ENCODE peak calls at places on chromosomes 13 and 19, in four cellular contexts. D, M, F and K are unnamed samples.
A peak's percentile ranks its signal among the peaks of the same experiment; 100 is the strongest.

GRCh38 chr19:4971424-4971793 is 2.5 kb downstream of the KDM4B start:
- DNase-seq in D (peak; percentile 68), M (peak; percentile 72), F (peak; percentile 59), K (no peak)

GRCh38 chr13:111846396-111847174 is 220.4 kb upstream of the SOX1 start:
- DNase-seq in D (no peak), M (peak; percentile 42), F (no peak), K (no peak)

GRCh38 chr13:97849305-97849704 is 104.2 kb upstream of the IPO5 start:
- DNase-seq in D (peak; percentile 8), M (no peak), F (peak; percentile 36), K (peak; percentile 8)

GRCh38 chr13:110915057-110915873 is at the start of gene ANKRD10:
- DNase-seq in D (peak; percentile 96), M (peak; percentile 99), F (peak; percentile 97), K (peak; percentile 82)

GRCh38 chr19:56116606-56117005 is 4.5 kb downstream of the ZNF787 start:
- DNase-seq in D (no peak), M (no peak), F (no peak), K (no peak)

GRCh38 chr19:15123031-15123890 is 16.1 kb downstream of the SYDE1 start:
- DNase-seq in D (no peak), M (no peak), F (no peak), K (no peak)

GRCh38 chr13:52850396-52851152 is 2.1 kb upstream of the PCDH8 start:
- DNase-seq in D (peak; percentile 3), M (peak; percentile 94), F (peak; percentile 25), K (no peak)

GRCh38 chr13:80054806-80055205 is 286.1 kb downstream of the SPRY2 start:
- DNase-seq in D (no peak), M (no peak), F (no peak), K (no peak)

GRCh38 chr19:3760871-3761361 is 576 bp downstream of the APBA3 start:
- DNase-seq in D (peak; percentile 29), M (no peak), F (no peak), K (no peak)

GRCh38 chr19:36460046-36460445 is 29.3 kb downstream of the ZNF566 start:
- DNase-seq in D (no peak), M (no peak), F (no peak), K (no peak)

GRCh38 chr13:53249236-53249635 is 220.6 kb downstream of the OLFM4 start:
- DNase-seq in D (no peak), M (no peak), F (no peak), K (no peak)

GRCh38 chr19:48746738-48747575 is at the start of gene IZUMO1:
- DNase-seq in D (peak; percentile 94), M (peak; percentile 91), F (no peak), K (no peak)

GRCh38 chr13:89584058-89584457 is 1763.4 kb upstream of the MIR17HG start:
- DNase-seq in D (no peak), M (no peak), F (no peak), K (no peak)

GRCh38 chr19:29665826-29666633 is 769 bp downstream of the PLEKHF1 start:
- DNase-seq in D (peak; percentile 33), M (peak; percentile 64), F (no peak), K (no peak)

GRCh38 chr13:76512676-76513277 is 373.4 kb downstream of the KCTD12 start:
- DNase-seq in D (no peak), M (no peak), F (no peak), K (no peak)

GRCh38 chr19:52369463-52370340 is at the start of gene ZNF880:
- DNase-seq in D (peak; percentile 41), M (peak; percentile 93), F (no peak), K (peak; percentile 38)

GRCh38 chr19:7140137-7140536 is 70.6 kb downstream of the ZNF557 start:
- DNase-seq in D (no peak), M (no peak), F (no peak), K (no peak)

GRCh38 chr19:6699935-6700334 is 20.5 kb downstream of the C3 start:
- DNase-seq in D (no peak), M (no peak), F (no peak), K (no peak)

GRCh38 chr19:17949956-17950309 is 17.0 kb upstream of the KCNN1 start:
- DNase-seq in D (no peak), M (no peak), F (no peak), K (no peak)

GRCh38 chr13:30968734-30969335 is 36.4 kb downstream of the TEX26 start:
- DNase-seq in D (no peak), M (no peak), F (no peak), K (no peak)

GRCh38 chr13:98890186-98890585 is 87.7 kb downstream of the DOCK9 start:
- DNase-seq in D (no peak), M (no peak), F (no peak), K (no peak)

GRCh38 chr13:20824762-20825161 is 51.0 kb upstream of the EEF1AKMT1 start:
- DNase-seq in D (no peak), M (no peak), F (no peak), K (no peak)

GRCh38 chr19:46155237-46155636 is 7.2 kb downstream of the IGFL2 start:
- DNase-seq in D (no peak), M (no peak), F (no peak), K (no peak)

GRCh38 chr19:2627855-2628254 is 74.6 kb downstream of the GNG7 start:
- DNase-seq in D (no peak), M (no peak), F (no peak), K (no peak)

GRCh38 chr19:38319421-38320258 is at the start of gene KCNK6:
- DNase-seq in D (no peak), M (peak; percentile 66), F (no peak), K (no peak)

GRCh38 chr13:52158629-52159158 is 703 bp downstream of the NEK3 start:
- DNase-seq in D (peak; percentile 33), M (no peak), F (no peak), K (peak; percentile 1)

GRCh38 chr19:480016-480855 is 16.1 kb upstream of the MADCAM1 start:
- DNase-seq in D (peak; percentile 79), M (peak; percentile 81), F (peak; percentile 63), K (no peak)
- TF ChIP-seq NR2C2 in D (no peak), M (no peak), F (peak; percentile 37), K (no peak)

DNA sequence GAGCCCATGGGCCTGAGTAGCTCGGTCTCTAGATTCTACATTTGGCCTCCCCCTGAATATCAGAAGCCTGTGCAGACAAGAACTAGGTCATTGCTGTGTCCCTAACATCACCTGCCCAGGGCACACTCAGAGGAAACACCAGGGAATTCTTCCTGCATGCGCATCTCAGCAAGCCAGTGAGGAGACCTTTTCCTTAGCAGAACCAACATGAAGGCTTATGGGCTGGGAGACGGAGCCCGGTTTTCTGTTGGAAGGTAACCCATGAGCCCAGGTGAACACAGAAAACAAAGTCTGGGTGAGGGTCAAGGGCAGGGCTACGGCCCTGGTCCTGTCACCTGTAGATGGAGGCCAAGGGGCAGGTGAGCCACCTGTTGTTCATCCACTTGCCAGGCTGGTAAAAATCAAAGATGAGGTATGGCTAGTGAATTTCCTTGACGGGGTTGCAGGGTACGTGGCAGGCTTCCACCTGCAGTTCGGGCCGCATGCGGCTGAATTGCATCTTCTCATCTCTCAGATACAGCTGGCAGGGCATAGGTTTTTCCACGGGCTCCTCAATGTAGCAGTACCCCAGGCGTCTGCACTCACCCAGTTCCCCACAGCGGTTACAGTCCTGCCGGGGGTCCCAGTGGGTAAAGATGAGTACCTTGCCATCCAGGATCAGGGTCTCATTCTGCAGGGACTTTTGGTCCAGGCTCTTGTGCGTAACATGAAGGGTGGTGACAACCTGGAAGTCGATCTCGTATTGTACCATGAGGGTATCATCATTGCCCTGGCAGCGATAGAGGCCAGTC is 3.6 kb upstream of the FAM187B start:
- DNase-seq in D (no peak), M (no peak), F (no peak), K (no peak)
- TF ChIP-seq NR2C2 in D (no peak), M (no peak), F (no peak), K (no peak)

GRCh38 chr13:42393573-42394360 is 121.8 kb downstream of the AKAP11 start:
- DNase-seq in D (no peak), M (no peak), F (no peak), K (no peak)

GRCh38 chr13:42396901-42397670 is 125.1 kb downstream of the AKAP11 start:
- DNase-seq in D (no peak), M (no peak), F (no peak), K (no peak)

GRCh38 chr13:42394361-42395065 is 122.6 kb downstream of the AKAP11 start:
- DNase-seq in D (no peak), M (no peak), F (no peak), K (no peak)

GRCh38 chr13:42396501-42396900 is 124.5 kb downstream of the AKAP11 start:
- DNase-seq in D (no peak), M (no peak), F (no peak), K (no peak)

DNA sequence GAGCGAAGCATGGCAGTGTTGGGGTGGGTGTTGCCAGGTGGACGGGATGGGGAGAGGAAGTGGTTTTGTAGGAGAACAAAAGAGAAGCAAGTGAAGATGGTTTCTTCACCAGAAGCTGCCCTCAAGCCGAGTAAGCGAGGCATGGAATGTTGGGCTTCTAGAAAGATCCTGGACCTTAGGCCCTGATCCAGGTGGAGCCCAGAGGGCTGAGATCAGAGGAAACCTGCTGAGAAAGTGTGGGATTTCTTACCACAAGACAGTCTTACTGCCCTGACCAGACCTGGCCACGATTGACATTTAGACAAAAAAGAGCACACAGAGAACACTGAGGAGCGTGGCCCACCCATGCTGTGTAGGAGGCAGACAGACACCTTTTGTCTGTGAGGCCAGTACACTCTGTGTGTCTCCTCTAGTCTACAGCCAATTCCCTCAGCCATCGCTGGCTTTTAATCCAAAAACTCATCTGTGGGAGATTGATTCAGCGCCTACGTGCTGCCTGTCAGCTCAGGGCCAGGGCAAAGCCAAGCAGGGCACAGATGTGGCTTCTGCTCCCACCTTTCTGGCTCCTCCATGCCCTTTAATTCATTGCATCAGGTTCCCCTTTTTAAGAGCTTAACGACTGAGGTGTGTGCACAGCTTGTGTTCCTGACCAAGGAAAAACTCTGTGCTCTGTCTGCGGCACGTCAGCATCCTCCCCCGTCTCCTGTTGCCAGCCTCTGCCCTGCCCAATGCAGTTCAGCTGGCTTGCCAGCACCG is 123.3 kb downstream of the AKAP11 start:
- DNase-seq in D (no peak), M (no peak), F (no peak), K (no peak)
- TF ChIP-seq NR2C2 in D (no peak), M (no peak), F (no peak), K (no peak)

DNA sequence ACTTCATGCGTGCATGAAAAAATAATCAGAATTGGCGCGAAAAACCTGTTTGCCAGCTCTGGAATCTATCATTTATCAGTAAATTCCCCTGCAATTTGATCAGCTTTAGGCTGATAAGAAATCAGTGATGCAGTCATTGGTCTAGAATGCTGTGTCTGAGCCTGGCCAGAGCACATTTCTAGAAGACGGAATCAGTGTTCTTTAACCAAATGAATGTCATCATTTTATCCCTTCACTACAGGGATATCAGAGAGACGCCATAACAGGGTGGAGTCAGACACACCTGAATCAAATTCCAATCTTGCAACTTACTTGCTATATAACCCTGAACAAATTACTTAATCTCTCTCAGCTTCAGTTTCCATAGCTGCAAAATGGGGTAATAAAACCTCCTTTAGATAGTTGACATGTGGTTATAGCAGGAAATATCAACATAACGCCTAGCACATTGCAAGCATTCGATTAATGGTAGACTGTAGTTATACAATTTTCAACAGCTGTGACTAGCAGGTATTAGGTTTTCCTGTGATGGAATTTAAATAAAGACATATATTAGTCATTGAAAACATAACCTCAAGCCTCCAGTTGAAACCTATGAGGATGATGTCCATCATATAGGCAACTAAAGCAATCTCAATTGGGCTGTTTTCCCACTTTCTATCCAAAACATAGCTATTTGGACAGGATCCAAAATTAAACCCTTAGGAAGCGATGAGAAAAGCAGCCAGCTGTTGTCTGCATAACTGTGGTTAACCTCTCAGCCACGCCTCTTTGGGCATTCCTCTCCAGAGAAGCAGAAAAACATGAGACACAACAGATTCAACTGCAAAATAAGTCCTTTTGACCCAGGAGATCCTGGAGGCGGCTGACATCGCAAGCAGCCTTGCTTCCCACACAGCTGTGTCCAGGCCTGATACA is 51.6 kb upstream of the UBL3 start:
- DNase-seq in D (peak; percentile 14), M (no peak), F (no peak), K (no peak)
- TF ChIP-seq NR2C2 in D (no peak), M (no peak), F (no peak), K (no peak)

GRCh38 chr13:27170521-27171243 is 929 bp downstream of the USP12 start:
- DNase-seq in D (peak; percentile 51), M (peak; percentile 75), F (peak; percentile 33), K (no peak)
- TF ChIP-seq NR2C2 in D (no peak), M (no peak), F (no peak), K (no peak)